ENCODE peak calls at places on chromosomes 16 and 17, in four cellular contexts. One of them, this sample, is unnamed.

GRCh38 chr17:40355804-40356758 is 8.5 kb downstream of the GJD3 start:
- DNase-seq in IMR-90: no peak
- DNase-seq in H9: no peak
- DNase-seq in mesenchymal stem cell: no peak
- DNase-seq in this sample: no peak

GRCh38 chr17:61425682-61426481 is 26.2 kb downstream of the TBX2 start:
- DNase-seq in mesenchymal stem cell: no peak
- DNase-seq in H9: peak; percentile 90
- DNase-seq in IMR-90: no peak
- DNase-seq in this sample: no peak

GRCh38 chr16:82344157-82344556 is 174.1 kb upstream of the MPHOSPH6 start:
- DNase-seq in H9: peak; percentile 43
- DNase-seq in mesenchymal stem cell: no peak
- DNase-seq in IMR-90: no peak
- DNase-seq in this sample: no peak

GRCh38 chr17:77279448-77280303 is 138.9 kb downstream of the SEC14L1 start:
- DNase-seq in IMR-90: peak; percentile 23
- DNase-seq in mesenchymal stem cell: peak; percentile 16
- DNase-seq in H9: peak; percentile 67
- DNase-seq in this sample: no peak

GRCh38 chr17:17784599-17785264 is 52.1 kb downstream of the SREBF1 start:
- DNase-seq in H9: no peak
- DNase-seq in IMR-90: no peak
- DNase-seq in mesenchymal stem cell: peak; percentile 64
- DNase-seq in this sample: no peak

GRCh38 chr17:58997756-58998553 is 108.7 kb downstream of the TRIM37 start:
- DNase-seq in mesenchymal stem cell: peak; percentile 26
- DNase-seq in IMR-90: peak; percentile 40
- DNase-seq in H9: no peak
- DNase-seq in this sample: no peak

GRCh38 chr17:55122114-55122513 is 142.6 kb upstream of the HLF start:
- DNase-seq in IMR-90: no peak
- DNase-seq in H9: no peak
- DNase-seq in mesenchymal stem cell: no peak
- DNase-seq in this sample: no peak

GRCh38 chr17:27544350-27545131 is 86.4 kb upstream of the LGALS9 start:
- DNase-seq in mesenchymal stem cell: peak; percentile 84
- DNase-seq in H9: no peak
- DNase-seq in IMR-90: peak; percentile 63
- DNase-seq in this sample: no peak

GRCh38 chr16:31427441-31428276 is 501 bp downstream of the COX6A2 start:
- DNase-seq in mesenchymal stem cell: no peak
- DNase-seq in H9: peak; percentile 45
- DNase-seq in IMR-90: no peak
- DNase-seq in this sample: no peak

GRCh38 chr17:34252138-34252889 is 2.8 kb upstream of the CCL2 start:
- DNase-seq in IMR-90: peak; percentile 95
- DNase-seq in mesenchymal stem cell: peak; percentile 96
- DNase-seq in H9: no peak
- DNase-seq in this sample: no peak

DNA sequence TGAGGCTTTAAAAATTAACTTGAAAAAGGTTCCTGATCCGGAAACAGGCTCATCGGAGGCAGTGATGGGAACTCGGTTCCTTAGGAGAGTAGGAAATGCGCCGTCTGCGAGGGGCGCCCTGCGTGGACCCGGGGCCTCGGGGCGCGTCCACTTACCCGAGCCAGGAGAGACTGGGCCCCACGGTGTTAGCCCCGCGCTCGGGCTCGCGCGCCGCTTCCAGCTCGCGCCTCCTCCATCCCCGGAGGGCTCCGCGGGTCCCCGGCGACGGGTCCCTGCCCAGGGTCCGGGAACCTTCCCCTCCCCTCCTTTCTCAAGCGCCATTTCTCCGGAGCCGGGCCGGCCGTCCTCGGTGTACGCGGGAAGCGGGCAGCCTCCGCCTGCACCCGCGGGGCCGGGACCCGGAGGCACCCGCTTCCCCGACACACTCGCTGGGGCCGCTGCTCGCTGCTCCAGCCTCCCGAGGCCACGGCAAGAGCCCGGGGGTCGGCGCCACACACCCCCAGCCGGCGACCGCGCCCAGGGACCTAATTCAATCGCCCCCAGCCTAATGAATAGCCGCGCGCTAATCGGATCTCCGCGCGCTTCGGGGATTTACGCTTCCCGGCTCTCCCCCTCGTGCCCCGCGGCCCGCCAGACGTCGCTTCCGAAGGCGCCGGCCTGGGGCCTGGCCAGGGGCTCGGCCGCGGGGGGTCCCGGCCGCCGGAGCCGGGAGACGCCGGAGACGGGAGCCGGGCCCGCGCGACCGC is 2.2 kb upstream of the BAHCC1 start:
- DNase-seq in H9: no peak
- DNase-seq in mesenchymal stem cell: no peak
- DNase-seq in IMR-90: no peak
- DNase-seq in this sample: no peak
- H3K14ac ChIP-seq in H9: no peak overlapping the region
- H3K14ac ChIP-seq in mesenchymal stem cell: peak overlapping the region; percentile 53
- H3K14ac ChIP-seq in IMR-90: peak overlapping the region; percentile 74
- H3K14ac ChIP-seq in this sample: peak overlapping the region; percentile 89

GRCh38 chr16:74608381-74608780 is 1.5 kb upstream of the GLG1 start:
- DNase-seq in IMR-90: no peak
- DNase-seq in mesenchymal stem cell: no peak
- DNase-seq in H9: no peak
- DNase-seq in this sample: no peak

GRCh38 chr16:74607310-74607966 is 524 bp upstream of the GLG1 start:
- DNase-seq in mesenchymal stem cell: no peak
- DNase-seq in IMR-90: no peak
- DNase-seq in H9: no peak
- DNase-seq in this sample: no peak

GRCh38 chr16:74608944-74609343 is 2.0 kb upstream of the GLG1 start:
- DNase-seq in IMR-90: no peak
- DNase-seq in mesenchymal stem cell: no peak
- DNase-seq in H9: no peak
- DNase-seq in this sample: no peak

GRCh38 chr16:74606521-74607309 is at the start of gene GLG1:
- DNase-seq in mesenchymal stem cell: peak; percentile 92
- DNase-seq in IMR-90: peak; percentile 89
- DNase-seq in H9: peak; percentile 89
- DNase-seq in this sample: peak; percentile 88

GRCh38 chr16:74607967-74608356 is 1.0 kb upstream of the GLG1 start:
- DNase-seq in IMR-90: peak; percentile 40
- DNase-seq in H9: peak; percentile 63
- DNase-seq in mesenchymal stem cell: no peak
- DNase-seq in this sample: no peak
- H3K4ac ChIP-seq in IMR-90: peak overlapping the region; percentile 52
- H3K4ac ChIP-seq in H9: no peak overlapping the region
- H3K4ac ChIP-seq in mesenchymal stem cell: peak overlapping the region; percentile 24
- H3K4ac ChIP-seq in this sample: no peak overlapping the region

GRCh38 chr16:6753553-6753952 is 579.1 kb upstream of the RBFOX1 start:
- DNase-seq in H9: no peak
- DNase-seq in mesenchymal stem cell: no peak
- DNase-seq in IMR-90: no peak
- DNase-seq in this sample: no peak
- H3K4me2 ChIP-seq in H9: no peak overlapping the region
- H3K4me2 ChIP-seq in mesenchymal stem cell: no peak overlapping the region
- H3K4me2 ChIP-seq in IMR-90: no peak overlapping the region
- H3K4me2 ChIP-seq in this sample: no peak overlapping the region

GRCh38 chr16:72950669-72951068 is 97.3 kb downstream of the ZFHX3 start:
- DNase-seq in IMR-90: no peak
- DNase-seq in mesenchymal stem cell: no peak
- DNase-seq in H9: no peak
- DNase-seq in this sample: no peak

GRCh38 chr16:72948238-72948559 is 99.7 kb downstream of the ZFHX3 start:
- DNase-seq in H9: no peak
- DNase-seq in IMR-90: no peak
- DNase-seq in mesenchymal stem cell: no peak
- DNase-seq in this sample: no peak

GRCh38 chr16:72952404-72953301 is 95.3 kb downstream of the ZFHX3 start:
- DNase-seq in IMR-90: peak; percentile 89
- DNase-seq in H9: no peak
- DNase-seq in mesenchymal stem cell: peak; percentile 64
- DNase-seq in this sample: no peak

GRCh38 chr16:72947379-72948237 is 100.3 kb downstream of the ZFHX3 start:
- DNase-seq in mesenchymal stem cell: no peak
- DNase-seq in IMR-90: no peak
- DNase-seq in H9: no peak
- DNase-seq in this sample: peak; percentile 61

GRCh38 chr16:72951916-72952315 is 96.0 kb downstream of the ZFHX3 start:
- DNase-seq in mesenchymal stem cell: no peak
- DNase-seq in H9: no peak
- DNase-seq in IMR-90: no peak
- DNase-seq in this sample: no peak
- H3K14ac ChIP-seq in mesenchymal stem cell: no peak overlapping the region
- H3K14ac ChIP-seq in H9: no peak overlapping the region
- H3K14ac ChIP-seq in IMR-90: no peak overlapping the region
- H3K14ac ChIP-seq in this sample: no peak overlapping the region

DNA sequence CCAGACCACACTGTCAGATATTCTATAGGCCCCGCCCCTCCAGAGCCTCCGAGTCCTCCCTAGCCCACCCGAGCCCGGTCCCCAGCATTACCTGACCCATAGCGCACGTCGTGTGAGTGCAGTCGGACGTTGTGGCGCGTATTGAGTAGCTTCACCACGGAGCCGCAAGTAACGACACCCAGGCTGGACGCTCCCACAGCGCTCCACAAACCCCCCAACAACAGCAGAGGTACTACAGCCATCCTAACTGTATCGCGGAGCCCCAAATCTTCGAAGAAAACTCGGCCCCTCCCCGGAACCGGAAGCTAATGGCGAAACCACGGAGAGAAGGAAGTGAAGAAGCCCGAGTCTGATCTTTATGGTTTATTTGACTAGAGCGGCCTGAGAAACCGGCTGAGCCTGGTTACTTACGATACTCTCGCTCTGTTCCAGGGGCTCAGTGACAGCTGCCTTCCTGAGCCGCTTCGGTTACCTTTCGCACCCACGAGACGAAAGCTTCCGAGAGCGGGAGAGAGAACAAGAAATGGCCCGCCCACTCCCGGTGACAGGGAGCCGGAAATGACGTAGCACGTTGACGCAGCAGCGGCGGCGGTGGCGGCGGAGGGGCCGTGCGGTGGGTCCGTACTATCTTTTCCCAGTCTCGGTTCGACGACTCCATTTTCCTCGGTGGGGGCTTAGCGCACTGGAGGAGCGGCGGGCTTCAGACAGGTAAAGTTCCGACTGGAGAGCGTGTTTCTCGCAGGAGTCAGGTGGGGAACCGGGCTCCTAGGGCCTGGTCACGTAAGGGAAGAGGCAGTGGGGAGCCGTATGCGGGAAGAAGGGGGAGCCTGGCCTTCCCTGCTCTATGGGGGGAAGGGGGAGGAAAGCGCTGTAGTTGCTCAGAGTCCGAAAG is at the start of the genes SDF2 and SUPT6H:
- DNase-seq in IMR-90: peak; percentile 81
- DNase-seq in mesenchymal stem cell: peak; percentile 94
- DNase-seq in H9: peak; percentile 95
- DNase-seq in this sample: peak; percentile 84
- H3K4ac ChIP-seq in IMR-90: peak within 1 kb of the TSS; percentile 100
- H3K4ac ChIP-seq in mesenchymal stem cell: peak within 1 kb of the TSS; percentile 67
- H3K4ac ChIP-seq in H9: no peak within 1 kb of the TSS
- H3K4ac ChIP-seq in this sample: no peak within 1 kb of the TSS

GRCh38 chr16:52545544-52546262 is 1.2 kb downstream of the TOX3 start:
- DNase-seq in H9: no peak
- DNase-seq in mesenchymal stem cell: no peak
- DNase-seq in IMR-90: no peak
- DNase-seq in this sample: no peak
- H3K4me2 ChIP-seq in H9: peak overlapping the region; percentile 96
- H3K4me2 ChIP-seq in mesenchymal stem cell: peak overlapping the region; percentile 97
- H3K4me2 ChIP-seq in IMR-90: no peak overlapping the region
- H3K4me2 ChIP-seq in this sample: peak overlapping the region; percentile 77

This sample was measured in neuronal stem cell.